ENCODE peak calls at places on chromosomes 4 and X, in six cellular contexts. L, B, H, F, V and Q are unnamed samples.

GRCh38 chrX:108171671-108172070 is 80.1 kb downstream of the ATG4A start:
- DNase-seq in F (no peak), B (no peak), H (no peak), V (no peak), L (no peak), Q (no peak)

GRCh38 chrX:2664497-2664896 is 26.6 kb upstream of the CD99 start:
- DNase-seq in B (no peak), F (no peak), L (no peak), V (no peak), H (no peak), Q (no peak)

GRCh38 chr4:72430050-72430449 is 139.0 kb downstream of the ADAMTS3 start:
- DNase-seq in F (no peak), L (no peak), V (no peak), H (no peak), B (no peak), Q (no peak)

GRCh38 chrX:123962006-123962485 is 540 bp downstream of the STAG2 start:
- DNase-seq in H (no peak), F (no peak), B (no peak), V (no peak), L (no peak), Q (peak)

GRCh38 chrX:21658152-21658737 is at the start of gene KLHL34:
- DNase-seq in V (no peak), L (no peak), F (no peak), B (no peak), H (peak), Q (peak)

GRCh38 chr4:53005149-53005546 is 143.0 kb downstream of the RASL11B start:
- DNase-seq in H (no peak), B (no peak), F (peak), L (no peak), V (no peak), Q (no peak)

GRCh38 chrX:52425710-52426245 is 57.0 kb downstream of the XAGE2 start:
- DNase-seq in L (no peak), B (no peak), H (no peak), F (no peak), V (no peak), Q (no peak)

GRCh38 chr4:71487324-71487677 is 148.5 kb downstream of the SLC4A4 start:
- DNase-seq in B (no peak), H (no peak), F (no peak), L (no peak), V (no peak), Q (peak)

GRCh38 chrX:87578978-87579377 is 61.4 kb downstream of the KLHL4 start:
- DNase-seq in B (no peak), H (no peak), L (no peak), V (no peak), F (no peak), Q (peak)

GRCh38 chr4:6605605-6606004 is 30.6 kb downstream of the MAN2B2 start:
- DNase-seq in H (no peak), V (no peak), F (no peak), L (no peak), B (no peak), Q (no peak)

GRCh38 chr4:83252782-83253405 is 31.7 kb downstream of the COQ2 start:
- DNase-seq in H (peak), B (peak), F (peak), V (peak), L (no peak), Q (peak)

GRCh38 chr4:173288296-173288695 is 45.9 kb downstream of the HMGB2 start:
- DNase-seq in V (peak), F (peak), B (peak), H (peak), L (peak), Q (peak)

GRCh38 chrX:48476919-48477318 is 920 bp downstream of the FTSJ1 start:
- DNase-seq in H (no peak), L (no peak), B (no peak), F (no peak), V (no peak), Q (no peak)

GRCh38 chr4:129278868-129279267 is 182.9 kb downstream of the C4orf33 start:
- DNase-seq in B (no peak), V (no peak), F (no peak), H (no peak), L (no peak), Q (no peak)

GRCh38 chrX:44384688-44385338 is 41.3 kb upstream of the EFHC2 start:
- DNase-seq in V (no peak), L (no peak), B (no peak), F (no peak), H (no peak), Q (no peak)

GRCh38 chr4:80220711-80221110 is 23.4 kb downstream of the PRDM8 start:
- DNase-seq in V (no peak), L (no peak), F (no peak), H (no peak), B (no peak), Q (no peak)

GRCh38 chrX:99078301-99078700 is 1331.8 kb downstream of the PCDH19 start:
- DNase-seq in F (peak), H (no peak), V (no peak), B (no peak), L (no peak), Q (no peak)

GRCh38 chr4:804804-805203 is 21.1 kb downstream of the CPLX1 start:
- DNase-seq in B (no peak), H (no peak), L (no peak), V (no peak), F (no peak), Q (no peak)

GRCh38 chr4:139791681-139792080 is 126.1 kb downstream of the MGST2 start:
- DNase-seq in H (no peak), L (no peak), B (no peak), F (no peak), V (no peak), Q (no peak)

GRCh38 chrX:134396174-134396573 is 63.8 kb upstream of the HPRT1 start:
- DNase-seq in V (no peak), H (no peak), B (peak), L (no peak), F (no peak), Q (peak)

GRCh38 chr4:84481879-84482245 is 17.2 kb downstream of the NKX6-1 start:
- DNase-seq in V (no peak), F (no peak), L (no peak), H (peak), B (no peak), Q (no peak)

GRCh38 chrX:125710403-125711062 is 390.9 kb downstream of the TEX13C start:
- DNase-seq in B (no peak), V (no peak), L (no peak), F (no peak), H (no peak), Q (no peak)

GRCh38 chr4:48698029-48698901 is 81.8 kb downstream of the FRYL start:
- DNase-seq in L (no peak), H (no peak), B (no peak), F (peak), V (no peak), Q (no peak)

GRCh38 chrX:108699368-108699767 is 37.0 kb downstream of the IRS4 start:
- DNase-seq in V (no peak), B (peak), H (no peak), F (peak), L (peak), Q (peak)

DNA sequence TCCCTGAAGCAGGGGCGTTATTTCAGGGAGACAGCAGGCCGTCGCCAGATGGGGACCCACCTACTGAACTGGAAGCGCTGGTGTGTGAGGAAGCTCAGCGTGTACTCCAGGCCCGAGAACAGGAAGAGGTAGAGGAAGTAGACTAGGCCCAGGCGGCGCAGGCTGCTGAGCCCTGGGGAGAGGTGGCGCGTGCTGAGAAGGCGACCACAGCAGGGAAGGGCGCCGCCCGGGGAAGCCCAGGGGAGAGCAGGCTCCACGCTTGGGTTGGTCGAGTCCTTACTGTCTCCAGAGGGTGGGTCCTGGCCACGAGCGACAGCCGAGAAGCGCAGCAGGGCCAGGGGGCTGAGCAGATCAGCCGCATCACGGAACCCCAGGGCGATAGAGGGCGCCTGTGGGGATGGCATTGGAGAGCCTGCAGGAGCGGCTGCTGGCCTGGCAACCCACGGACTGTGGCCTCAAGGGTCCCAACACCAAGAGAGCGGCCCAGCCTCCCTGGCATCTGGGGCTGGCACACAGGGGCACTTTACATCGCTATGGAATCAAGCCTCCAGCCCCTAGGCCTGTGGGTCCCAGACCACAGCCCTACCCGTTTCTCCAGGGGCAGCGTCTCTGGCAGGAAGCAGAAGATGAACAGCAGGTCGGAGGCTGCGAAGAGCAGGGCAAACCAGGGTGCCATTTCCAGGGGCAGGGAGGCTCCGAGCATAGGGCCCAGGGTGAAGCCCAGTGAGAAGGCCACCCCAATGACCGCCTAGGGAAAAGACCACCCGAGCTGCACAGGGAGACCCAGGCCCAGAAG is 31.2 kb downstream of the NOP14 start:
- DNase-seq in H (peak), F (no peak), V (no peak), L (peak), B (no peak), Q (peak)
- TF ChIP-seq CREB1 in H (no peak), F (no peak), V (no peak), L (no peak), B (no peak), Q (no peak)

GRCh38 chrX:50978920-50979660 is 68.6 kb downstream of the BMP15 start:
- DNase-seq in H (peak), F (no peak), V (no peak), B (no peak), L (no peak), Q (peak)
- TF ChIP-seq CREB1 in H (no peak), F (no peak), V (no peak), B (no peak), L (no peak), Q (no peak)

DNA sequence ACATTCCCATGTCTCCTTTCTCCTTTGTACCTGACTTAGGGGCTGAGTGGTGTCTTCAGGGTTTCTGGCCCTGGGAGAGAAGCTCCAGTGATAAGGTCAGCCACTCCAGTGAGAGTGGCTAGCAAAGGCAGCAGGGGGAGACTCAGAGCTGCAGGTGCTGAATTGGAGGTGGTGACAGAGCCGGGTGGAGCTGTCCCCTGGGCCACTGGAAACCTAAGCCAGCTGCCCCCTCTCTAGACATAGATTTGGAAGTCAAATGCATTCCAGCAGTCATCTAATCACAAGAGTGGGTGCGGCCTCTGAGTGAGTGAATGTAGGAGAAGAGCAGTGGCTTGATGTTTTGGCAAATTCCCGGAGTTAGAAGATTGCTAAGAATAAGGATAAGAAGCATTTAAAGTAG is 28.5 kb downstream of the TRIM2 start:
- DNase-seq in F (peak), V (peak), B (no peak), H (peak), L (no peak), Q (peak)
- TF ChIP-seq CREB1 in F (no peak), V (no peak), B (no peak), H (no peak), L (no peak), Q (no peak)

GRCh38 chr4:78601013-78601412 is 49.4 kb downstream of the ANXA3 start:
- DNase-seq in L (peak), V (no peak), H (no peak), B (peak), F (no peak), Q (no peak)
- TF ChIP-seq CREB1 in L (no peak), V (no peak), H (no peak), B (no peak), F (no peak), Q (no peak)

DNA sequence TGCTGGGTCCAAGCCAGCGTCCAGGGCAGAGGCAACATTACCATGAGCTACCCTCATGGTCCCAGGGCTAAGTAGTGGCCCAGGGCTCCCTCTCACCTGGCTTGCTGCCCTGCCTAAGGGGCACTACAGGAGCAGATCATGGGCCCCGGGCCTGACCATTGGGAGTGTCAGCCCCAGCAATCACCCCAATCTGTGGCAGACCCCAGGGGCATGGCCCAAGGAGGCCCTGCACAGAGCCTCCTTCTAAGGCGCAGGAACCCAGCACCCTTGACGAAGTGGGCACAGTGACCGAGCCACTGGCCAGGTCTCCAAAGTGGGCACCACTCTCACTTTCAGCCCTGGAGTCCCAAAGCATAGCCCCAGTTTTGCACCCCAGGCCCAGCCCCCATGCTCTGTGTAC is 667.1 kb downstream of the SH3BGRL start:
- DNase-seq in V (no peak), L (no peak), B (no peak), F (no peak), H (no peak), Q (no peak)
- TF ChIP-seq CREB1 in V (no peak), L (no peak), B (no peak), F (no peak), H (no peak), Q (no peak)

GRCh38 chr4:34720563-34720962 is 1523.8 kb downstream of the ARAP2 start:
- DNase-seq in H (no peak), B (no peak), L (no peak), F (peak), V (no peak), Q (peak)
- TF ChIP-seq CREB1 in H (no peak), B (no peak), L (no peak), F (no peak), V (no peak), Q (no peak)

GRCh38 chrX:111505783-111506182 is 5.7 kb upstream of the SERTM2 start:
- DNase-seq in L (no peak), V (no peak), B (no peak), H (no peak), F (no peak), Q (no peak)
- TF ChIP-seq CREB1 in L (no peak), V (no peak), B (no peak), H (no peak), F (no peak), Q (no peak)